ENCODE peak calls at places on chromosomes 6 and 20, in seven cellular contexts. S, L, O, Y, U, A and W are unnamed samples.

GRCh38 chr6:37454420-37455125 is 21.6 kb downstream of the CMTR1 start:
- DNase-seq in S (no peak), L (peak; percentile 72), O (no peak), Y (no peak), U (no peak), A (no peak), W (no peak)

GRCh38 chr6:118288355-118289124 is 259.6 kb upstream of the PLN start:
- DNase-seq in S (no peak), L (no peak), O (no peak), Y (no peak), U (no peak), A (no peak), W (no peak)

GRCh38 chr20:50120935-50121693 is 8.2 kb upstream of the UBE2V1 start:
- DNase-seq in S (peak; percentile 56), L (peak; percentile 83), O (no peak), Y (peak; percentile 56), U (peak; percentile 84), A (peak; percentile 37), W (no peak)

GRCh38 chr6:16681260-16681873 is 79.9 kb downstream of the ATXN1 start:
- DNase-seq in S (no peak), L (no peak), O (no peak), Y (peak; percentile 91), U (peak; percentile 94), A (no peak), W (no peak)

GRCh38 chr6:54255881-54256280 is 52.4 kb upstream of the TINAG start:
- DNase-seq in S (no peak), L (no peak), O (no peak), Y (no peak), U (no peak), A (no peak), W (no peak)

GRCh38 chr20:49578436-49578835 is 10.5 kb upstream of the PTGIS start:
- DNase-seq in S (no peak), L (no peak), O (no peak), Y (no peak), U (no peak), A (no peak), W (no peak)

GRCh38 chr20:21315138-21315537 is 12.0 kb downstream of the XRN2 start:
- DNase-seq in S (no peak), L (no peak), O (no peak), Y (no peak), U (no peak), A (no peak), W (no peak)

GRCh38 chr6:154382707-154383106 is 26.1 kb upstream of the IPCEF1 start:
- DNase-seq in S (no peak), L (no peak), O (no peak), Y (no peak), U (peak; percentile 32), A (no peak), W (no peak)

GRCh38 chr6:15595461-15596173 is 67.2 kb downstream of the DTNBP1 start:
- DNase-seq in S (no peak), L (no peak), O (no peak), Y (no peak), U (no peak), A (no peak), W (no peak)

GRCh38 chr6:81450180-81450579 is 302.3 kb downstream of the TENT5A start:
- DNase-seq in S (no peak), L (peak; percentile 18), O (no peak), Y (peak; percentile 74), U (peak; percentile 15), A (no peak), W (no peak)

GRCh38 chr20:41664584-41664983 is 46.4 kb upstream of the CHD6 start:
- DNase-seq in S (no peak), L (peak; percentile 10), O (peak; percentile 59), Y (peak; percentile 37), U (peak; percentile 22), A (peak; percentile 75), W (no peak)

DNA sequence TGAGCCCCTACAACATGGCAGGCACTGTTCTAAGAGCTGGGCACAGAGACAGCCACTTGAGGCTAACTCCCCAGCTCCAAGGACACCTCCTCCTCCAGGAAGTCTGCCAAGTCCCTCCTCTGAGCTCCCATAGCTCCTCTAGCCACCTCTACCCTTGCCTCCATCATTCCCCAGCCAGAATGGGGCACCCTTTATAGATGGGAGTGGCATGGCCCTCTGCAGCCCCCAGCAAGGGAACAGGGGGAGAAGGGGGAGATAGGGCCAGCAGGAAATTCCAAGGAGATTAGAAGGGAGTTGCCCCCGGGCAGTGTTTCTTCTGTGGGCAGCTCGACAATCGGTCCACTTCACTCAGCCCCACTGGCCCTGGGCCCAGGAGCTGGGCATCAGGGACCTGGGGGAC is 19.7 kb upstream of the TLDC2 start:
- DNase-seq in S (no peak), L (no peak), O (no peak), Y (no peak), U (no peak), A (no peak), W (no peak)
- TF ChIP-seq YY1 in S (no peak), L (no peak), O (no peak), Y (no peak), U (no peak), A (no peak), W (no peak)

GRCh38 chr20:38551056-38551626 is 29.9 kb upstream of the ADIG start:
- DNase-seq in S (no peak), L (no peak), O (no peak), Y (no peak), U (no peak), A (no peak), W (no peak)
- TF ChIP-seq YY1 in S (no peak), L (no peak), O (no peak), Y (no peak), U (no peak), A (no peak), W (no peak)

GRCh38 chr20:58039569-58040092 is 188.8 kb downstream of the ANKRD60 start:
- DNase-seq in S (no peak), L (peak; percentile 82), O (no peak), Y (no peak), U (no peak), A (no peak), W (no peak)

GRCh38 chr20:58043122-58043865 is 185.2 kb downstream of the ANKRD60 start:
- DNase-seq in S (no peak), L (no peak), O (no peak), Y (no peak), U (no peak), A (no peak), W (no peak)

GRCh38 chr20:58038123-58038654 is 190.3 kb downstream of the ANKRD60 start:
- DNase-seq in S (no peak), L (no peak), O (no peak), Y (no peak), U (no peak), A (no peak), W (no peak)

GRCh38 chr20:58042626-58043025 is 185.8 kb downstream of the ANKRD60 start:
- DNase-seq in S (no peak), L (no peak), O (no peak), Y (no peak), U (no peak), A (no peak), W (no peak)

GRCh38 chr20:58040447-58041290 is 187.8 kb downstream of the ANKRD60 start:
- DNase-seq in S (no peak), L (no peak), O (no peak), Y (no peak), U (no peak), A (no peak), W (no peak)
- TF ChIP-seq YY1 in S (no peak), L (no peak), O (no peak), Y (no peak), U (no peak), A (no peak), W (no peak)

GRCh38 chr6:158476389-158476788 is 83.5 kb upstream of the TMEM181 start:
- DNase-seq in S (no peak), L (no peak), O (peak; percentile 45), Y (no peak), U (no peak), A (no peak), W (no peak)

GRCh38 chr6:158472453-158472852 is 87.4 kb upstream of the TMEM181 start:
- DNase-seq in S (no peak), L (peak; percentile 43), O (no peak), Y (no peak), U (no peak), A (no peak), W (no peak)

GRCh38 chr6:158471339-158471738 is 88.6 kb upstream of the TMEM181 start:
- DNase-seq in S (no peak), L (no peak), O (no peak), Y (no peak), U (no peak), A (no peak), W (no peak)

GRCh38 chr6:158475344-158476302 is 84.3 kb upstream of the TMEM181 start:
- DNase-seq in S (no peak), L (no peak), O (peak; percentile 88), Y (no peak), U (no peak), A (peak; percentile 61), W (no peak)

GRCh38 chr6:158474961-158475343 is 84.9 kb upstream of the TMEM181 start:
- DNase-seq in S (no peak), L (no peak), O (no peak), Y (no peak), U (peak; percentile 20), A (no peak), W (no peak)
- TF ChIP-seq YY1 in S (no peak), L (no peak), O (no peak), Y (no peak), U (no peak), A (no peak), W (no peak)

GRCh38 chr6:137777299-137778075 is 89.6 kb upstream of the TNFAIP3 start:
- DNase-seq in S (no peak), L (no peak), O (no peak), Y (no peak), U (no peak), A (no peak), W (no peak)
- TF ChIP-seq YY1 in S (no peak), L (no peak), O (no peak), Y (no peak), U (no peak), A (no peak), W (no peak)